ENCODE peak calls at places on chromosomes 16 and 17, in four cellular contexts. C is A549, S is SK-N-SH, M is HepG2. D is an unnamed sample.

GRCh38 chr16:47876494-47876893 is 279.3 kb downstream of the ABCC12 start:
- DNase-seq in C (no peak), S (no peak), M (no peak), D (no peak)

GRCh38 chr16:73268311-73268997 is 220.5 kb upstream of the ZFHX3 start:
- DNase-seq in C (peak; percentile 11), M (peak; percentile 12), S (peak; percentile 46), D (no peak)

GRCh38 chr17:82959242-82959930 is 119.6 kb upstream of the ZNF750 start:
- DNase-seq in M (no peak), C (no peak), S (no peak), D (no peak)

GRCh38 chr17:81419333-81419885 is 24.2 kb downstream of the BAHCC1 start:
- DNase-seq in C (peak; percentile 97), S (peak; percentile 95), M (no peak), D (peak; percentile 83)

GRCh38 chr16:76488065-76488417 is 210.8 kb downstream of the CNTNAP4 start:
- DNase-seq in M (no peak), C (no peak), S (no peak), D (no peak)

GRCh38 chr16:78579020-78579419 is 479.6 kb downstream of the WWOX start:
- DNase-seq in C (no peak), S (no peak), M (no peak), D (no peak)

GRCh38 chr17:34314279-34314678 is 5.0 kb upstream of the CCL8 start:
- DNase-seq in C (no peak), S (no peak), M (no peak), D (no peak)

GRCh38 chr17:2954898-2955445 is 108.4 kb downstream of the OR1D5 start:
- DNase-seq in C (peak; percentile 98), S (no peak), M (peak; percentile 98), D (no peak)

GRCh38 chr16:84930298-84931106 is 80.8 kb downstream of the ZDHHC7 start:
- DNase-seq in S (no peak), M (no peak), C (no peak), D (no peak)

GRCh38 chr17:19644493-19645210 is 3.9 kb upstream of the ALDH3A2 start:
- DNase-seq in S (no peak), M (no peak), C (no peak), D (no peak)

GRCh38 chr16:53093162-53093744 is 38.5 kb downstream of the CHD9 start:
- DNase-seq in C (no peak), M (no peak), S (no peak), D (no peak)

GRCh38 chr16:55641430-55642056 is 14.2 kb upstream of the SLC6A2 start:
- DNase-seq in M (peak; percentile 42), S (no peak), C (no peak), D (no peak)

GRCh38 chr17:48610282-48611211 is at the start of gene HOXB7:
- DNase-seq in S (peak; percentile 79), C (peak; percentile 75), M (no peak), D (peak; percentile 84)

GRCh38 chr17:40112718-40113109 is 9.1 kb upstream of the MSL1 start:
- DNase-seq in S (no peak), M (no peak), C (no peak), D (no peak)
- TF ChIP-seq SMC3 in S (no peak), M (no peak), C (no peak), D (no peak)

GRCh38 chr16:23754594-23755483 is at the start of gene CHP2:
- DNase-seq in M (no peak), S (peak; percentile 58), C (no peak), D (peak; percentile 80)
- TF ChIP-seq SMC3 in M (no peak), S (no peak), C (no peak), D (no peak)

DNA sequence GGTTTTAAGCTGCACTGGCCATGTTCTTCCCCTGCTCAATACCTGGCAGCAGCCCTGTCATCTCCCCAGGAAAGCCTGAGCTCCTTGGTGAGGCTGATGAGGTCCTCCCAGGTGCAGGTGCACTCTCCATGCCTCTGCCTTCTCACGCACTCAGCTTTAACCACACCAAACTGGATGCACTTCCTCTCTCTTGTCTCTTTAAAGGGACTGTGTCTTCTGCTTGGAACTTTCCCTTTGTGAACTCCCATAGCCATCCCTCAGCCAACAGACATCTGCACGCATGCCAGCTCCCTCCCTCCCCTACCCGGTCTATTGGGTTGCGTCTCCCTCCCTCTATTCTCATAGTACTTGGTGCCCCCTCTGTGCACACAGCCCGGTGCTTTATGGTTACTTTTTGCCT is 231.2 kb downstream of the MSI2 start:
- DNase-seq in M (no peak), S (no peak), C (no peak), D (no peak)
- TF ChIP-seq SMC3 in M (no peak), S (no peak), C (no peak), D (no peak)

GRCh38 chr16:566475-567361 is at the start of gene NHLRC4:
- DNase-seq in M (peak; percentile 50), C (no peak), S (peak; percentile 80), D (peak; percentile 75)
- TF ChIP-seq SMC3 in M (no peak), C (no peak), S (no peak), D (no peak)

GRCh38 chr16:89705006-89705405 is 3.5 kb upstream of the SPATA2L start:
- DNase-seq in M (no peak), S (no peak), C (no peak), D (no peak)
- TF ChIP-seq SMC3 in M (no peak), S (no peak), C (no peak), D (no peak)

GRCh38 chr17:6457688-6458190 is 13.5 kb downstream of the PIMREG start:
- DNase-seq in S (no peak), C (no peak), M (peak; percentile 12), D (no peak)
- TF ChIP-seq SMC3 in S (no peak), C (no peak), M (no peak), D (no peak)

DNA sequence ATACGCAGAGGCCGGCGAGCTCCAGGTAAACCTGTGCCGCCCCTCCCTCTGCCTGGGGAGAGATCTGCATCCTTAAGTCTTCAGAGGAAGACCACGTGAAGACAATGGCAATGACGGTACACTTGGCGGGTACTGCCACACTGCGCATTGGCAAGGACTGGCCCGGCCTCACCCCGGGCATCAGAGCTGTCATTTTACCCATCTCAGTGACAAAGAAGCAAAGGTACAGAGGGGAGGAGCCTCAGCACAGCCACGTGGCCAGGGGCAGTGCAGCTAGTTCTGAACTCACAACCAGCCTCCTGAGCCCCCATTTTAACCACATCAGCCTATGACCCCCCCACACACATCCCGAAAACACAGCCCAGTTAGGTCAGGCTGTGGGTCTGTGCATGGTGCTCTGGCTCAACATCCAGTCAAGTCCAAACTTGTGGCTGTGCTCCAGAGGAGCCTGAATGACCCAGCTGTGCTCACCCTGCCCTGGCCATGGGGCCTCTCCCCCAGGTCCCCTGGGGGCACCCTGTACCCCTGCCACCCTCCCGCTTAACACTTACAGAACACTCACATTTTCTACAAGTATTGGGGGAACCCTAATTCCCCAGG is 80.6 kb downstream of the C16orf95 start:
- DNase-seq in M (no peak), C (no peak), S (no peak), D (no peak)
- TF ChIP-seq SMC3 in M (no peak), C (no peak), S (no peak), D (no peak)

GRCh38 chr16:2895813-2896212 is 12.8 kb downstream of the FLYWCH2 start:
- DNase-seq in C (peak; percentile 55), S (no peak), M (peak; percentile 16), D (no peak)

GRCh38 chr16:2896480-2897010 is 13.5 kb downstream of the FLYWCH2 start:
- DNase-seq in M (no peak), S (no peak), C (no peak), D (no peak)

GRCh38 chr16:2898831-2899563 is 12.7 kb upstream of the FLYWCH1 start:
- DNase-seq in C (no peak), M (peak; percentile 76), S (no peak), D (no peak)

GRCh38 chr16:2899564-2900072 is 12.1 kb upstream of the FLYWCH1 start:
- DNase-seq in S (no peak), C (no peak), M (no peak), D (no peak)

GRCh38 chr16:2897110-2897509 is 14.1 kb downstream of the FLYWCH2 start:
- DNase-seq in S (no peak), M (no peak), C (no peak), D (no peak)
- TF ChIP-seq SMC3 in S (no peak), M (no peak), C (no peak), D (no peak)

GRCh38 chr17:28225872-28226271 is 93.1 kb upstream of the TMEM97 start:
- DNase-seq in C (no peak), S (no peak), M (no peak), D (no peak)

GRCh38 chr17:28226563-28226962 is 92.4 kb upstream of the TMEM97 start:
- DNase-seq in S (no peak), M (no peak), C (no peak), D (no peak)

GRCh38 chr17:28228109-28228840 is 90.7 kb upstream of the TMEM97 start:
- DNase-seq in S (peak; percentile 46), M (no peak), C (peak; percentile 55), D (no peak)

GRCh38 chr17:28227278-28228108 is 91.5 kb upstream of the TMEM97 start:
- DNase-seq in M (no peak), C (peak; percentile 93), S (peak; percentile 94), D (no peak)

GRCh38 chr17:28225271-28225670 is 93.7 kb upstream of the TMEM97 start:
- DNase-seq in C (no peak), M (no peak), S (no peak), D (no peak)
- TF ChIP-seq SMC3 in C (no peak), M (no peak), S (no peak), D (no peak)